ENCODE peak calls at places on chromosomes 2 and 18, in ten cellular contexts. T is IMR-90, K is upper lobe of right lung, E is HCT116, F is PC-9, H is thoracic aorta, Q is GM23338, S is sigmoid colon, B is lung, M is prostate gland. N is an unnamed sample.

GRCh38 chr2:121699421-121700328 is 37.0 kb downstream of the NIFK start:
- DNase-seq in T (peak; percentile 84), K (peak; percentile 67), E (peak; percentile 71), F (peak; percentile 85), H (peak; percentile 20), Q (no peak), S (peak; percentile 56), B (peak; percentile 66), M (peak; percentile 9), N (peak; percentile 37)

GRCh38 chr2:10072656-10073480 is 7.3 kb downstream of the CYS1 start:
- DNase-seq in T (peak; percentile 84), K (peak; percentile 82), E (peak; percentile 69), F (peak; percentile 78), H (peak; percentile 74), Q (peak; percentile 91), S (peak; percentile 94), B (peak; percentile 87), M (peak; percentile 77), N (peak; percentile 86)

GRCh38 chr2:224520064-224520463 is 65.1 kb downstream of the CUL3 start:
- DNase-seq in T (peak; percentile 92), K (no peak), E (no peak), F (no peak), H (no peak), Q (no peak), S (no peak), B (no peak), M (no peak), N (no peak)

GRCh38 chr2:71064754-71065621 is 3.5 kb upstream of the NAGK start:
- DNase-seq in T (peak; percentile 32), K (no peak), E (no peak), F (no peak), H (no peak), Q (no peak), S (no peak), B (no peak), M (no peak), N (no peak)

GRCh38 chr2:6924918-6925194 is 7.6 kb downstream of the RNF144A start:
- DNase-seq in T (no peak), K (no peak), E (no peak), F (no peak), H (no peak), Q (no peak), S (no peak), B (no peak), M (no peak), N (no peak)

GRCh38 chr2:188787002-188787660 is 187.0 kb upstream of the COL3A1 start:
- DNase-seq in T (peak; percentile 88), K (no peak), E (peak; percentile 22), F (no peak), H (no peak), Q (no peak), S (no peak), B (no peak), M (no peak), N (no peak)

GRCh38 chr18:70490008-70490933 is 201.4 kb downstream of the SOCS6 start:
- DNase-seq in T (peak; percentile 57), K (no peak), E (peak; percentile 48), F (peak; percentile 11), H (no peak), Q (peak; percentile 76), S (no peak), B (no peak), M (peak; percentile 28), N (peak; percentile 54)

GRCh38 chr18:57621252-57621607 is 406 bp downstream of the NARS1 start:
- DNase-seq in T (no peak), K (no peak), E (no peak), F (no peak), H (no peak), Q (no peak), S (no peak), B (peak; percentile 33), M (no peak), N (no peak)

GRCh38 chr2:223041527-223042109 is 10.4 kb upstream of the KCNE4 start:
- DNase-seq in T (peak; percentile 99), K (no peak), E (peak; percentile 71), F (peak; percentile 92), H (peak; percentile 74), Q (no peak), S (peak; percentile 88), B (peak; percentile 64), M (no peak), N (peak; percentile 60)

GRCh38 chr2:169452080-169452479 is 27.2 kb upstream of the BBS5 start:
- DNase-seq in T (peak; percentile 58), K (no peak), E (peak; percentile 43), F (no peak), H (no peak), Q (peak; percentile 69), S (no peak), B (no peak), M (no peak), N (no peak)

GRCh38 chr2:128603411-128603924 is 284.8 kb upstream of the HS6ST1 start:
- DNase-seq in T (no peak), K (peak; percentile 65), E (no peak), F (no peak), H (no peak), Q (no peak), S (peak; percentile 55), B (no peak), M (no peak), N (no peak)

GRCh38 chr2:60674524-60675165 is 81.4 kb upstream of the PAPOLG start:
- DNase-seq in T (peak; percentile 57), K (peak; percentile 92), E (peak; percentile 65), F (peak; percentile 82), H (peak; percentile 12), Q (peak; percentile 91), S (peak; percentile 87), B (peak; percentile 80), M (peak; percentile 65), N (peak; percentile 86)

GRCh38 chr18:79026491-79026890 is 42.7 kb upstream of the ATP9B start:
- DNase-seq in T (no peak), K (no peak), E (no peak), F (no peak), H (no peak), Q (peak; percentile 70), S (no peak), B (no peak), M (no peak), N (no peak)

GRCh38 chr2:25851740-25852503 is 26.4 kb downstream of the ASXL2 start:
- DNase-seq in T (peak; percentile 93), K (no peak), E (peak; percentile 41), F (peak; percentile 22), H (no peak), Q (peak; percentile 77), S (no peak), B (no peak), M (no peak), N (peak; percentile 29)

GRCh38 chr18:48688961-48689360 is 150.1 kb downstream of the CTIF start:
- DNase-seq in T (no peak), K (no peak), E (no peak), F (no peak), H (no peak), Q (no peak), S (no peak), B (no peak), M (no peak), N (no peak)

GRCh38 chr18:59249186-59249774 is 24.0 kb downstream of the RAX start:
- DNase-seq in T (peak; percentile 80), K (no peak), E (peak; percentile 75), F (peak; percentile 31), H (no peak), Q (peak; percentile 83), S (no peak), B (no peak), M (peak; percentile 45), N (peak; percentile 28)

GRCh38 chr18:48034651-48035555 is 104.4 kb upstream of the SMAD2 start:
- DNase-seq in T (no peak), K (peak; percentile 54), E (no peak), F (no peak), H (no peak), Q (no peak), S (peak; percentile 47), B (no peak), M (no peak), N (no peak)

GRCh38 chr2:138453815-138454214 is 47.8 kb upstream of the SPOPL start:
- DNase-seq in T (no peak), K (no peak), E (no peak), F (no peak), H (no peak), Q (no peak), S (no peak), B (no peak), M (no peak), N (no peak)
- H3K36me3 ChIP-seq in T (no peaks in the 10 kb centered on the region), K (no peaks in the 10 kb centered on the region), E (no peaks in the 10 kb centered on the region), F (no peaks in the 10 kb centered on the region), H (no peaks in the 10 kb centered on the region), Q (no peaks in the 10 kb centered on the region), S (no peaks in the 10 kb centered on the region), B (no peaks in the 10 kb centered on the region), M (no peaks in the 10 kb centered on the region), N (no peaks in the 10 kb centered on the region)

DNA sequence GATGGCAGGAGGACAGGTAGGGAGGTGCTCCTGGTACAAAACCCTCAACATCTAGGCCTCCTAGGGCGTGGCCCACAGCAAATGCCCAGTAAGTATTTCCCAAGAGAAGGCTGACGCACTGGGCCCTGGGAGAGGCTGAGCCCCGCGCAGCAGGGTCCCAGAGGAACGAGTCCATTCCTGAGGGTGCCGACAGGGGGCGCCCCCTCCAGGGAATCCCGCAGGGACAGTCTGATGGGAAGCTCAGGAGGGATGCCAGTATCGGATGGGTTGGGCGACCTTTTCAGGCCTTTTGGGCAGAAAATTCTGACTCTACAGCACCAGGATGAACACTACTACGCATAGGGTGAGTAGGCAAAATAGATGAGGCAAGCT is 8.8 kb downstream of the BOLA3 start:
- DNase-seq in T (no peak), K (no peak), E (no peak), F (no peak), H (no peak), Q (peak; percentile 73), S (no peak), B (no peak), M (no peak), N (no peak)
- TF ChIP-seq CTCF in T (no peak), K (peak; percentile 7), E (no peak), F (no peak), H (no peak), Q (peak; percentile 82), S (no peak), B (no peak), M (no peak), N (no peak)

GRCh38 chr18:80115035-80115434 is 6.0 kb downstream of the ADNP2 start:
- DNase-seq in T (no peak), K (no peak), E (no peak), F (no peak), H (no peak), Q (no peak), S (no peak), B (no peak), M (no peak), N (no peak)
- H3K36me3 ChIP-seq in T (peaks cover 10% of the 10 kb centered on the region), K (peaks cover 21% of the 10 kb centered on the region), E (peaks cover 30% of the 10 kb centered on the region), F (peaks cover 23% of the 10 kb centered on the region), H (peaks cover 8% of the 10 kb centered on the region), Q (no peaks in the 10 kb centered on the region), S (peaks cover 9% of the 10 kb centered on the region), B (peaks cover 5% of the 10 kb centered on the region), M (no peaks in the 10 kb centered on the region), N (no peaks in the 10 kb centered on the region)

GRCh38 chr2:117536139-117536538 is 278.4 kb upstream of the DDX18 start:
- DNase-seq in T (no peak), K (no peak), E (no peak), F (no peak), H (no peak), Q (peak; percentile 70), S (no peak), B (no peak), M (no peak), N (no peak)
- TF ChIP-seq CTCF in T (no peak), K (peak; percentile 41), E (no peak), F (peak; percentile 56), H (no peak), Q (peak; percentile 65), S (no peak), B (no peak), M (no peak), N (peak; percentile 46)

GRCh38 chr2:99451280-99451679 is 38.5 kb downstream of the REV1 start:
- DNase-seq in T (no peak), K (no peak), E (no peak), F (no peak), H (no peak), Q (no peak), S (no peak), B (no peak), M (no peak), N (no peak)
- H3K36me3 ChIP-seq in T (peaks cover 9% of the 10 kb centered on the region), K (peaks cover 76% of the 10 kb centered on the region), E (peaks cover 15% of the 10 kb centered on the region), F (peaks cover 39% of the 10 kb centered on the region), H (peaks cover 18% of the 10 kb centered on the region), Q (peaks cover 12% of the 10 kb centered on the region), S (no peaks in the 10 kb centered on the region), B (peaks cover 8% of the 10 kb centered on the region), M (no peaks in the 10 kb centered on the region), N (peaks cover 5% of the 10 kb centered on the region)

N was measured in colonic mucosa.